ENCODE peak calls at places on chromosomes 11 and 22, in eight cellular contexts. N is LoVo, A is B cell, W is endothelial cell, D is kidney epithelial cell, K is lower lobe of right lung, J is Peyer's patch, Q is AG10803. U is an unnamed sample.

GRCh38 chr11:57358543-57358961 is 20.4 kb downstream of the P2RX3 start:
- DNase-seq in N (no peak), A (no peak), W (no peak), D (no peak), K (no peak), J (no peak), Q (no peak), U (no peak)

GRCh38 chr11:62573006-62573591 is 592 bp downstream of the EEF1G start:
- DNase-seq in N (no peak), A (peak), W (peak), D (no peak), K (no peak), J (no peak), Q (no peak), U (no peak)

GRCh38 chr11:43969543-43969942 is 27.1 kb downstream of the C11orf96 start:
- DNase-seq in N (no peak), A (no peak), W (no peak), D (no peak), K (no peak), J (no peak), Q (no peak), U (no peak)

GRCh38 chr11:8105666-8106065 is 24.7 kb downstream of the TUB start:
- DNase-seq in N (no peak), A (no peak), W (no peak), D (no peak), K (no peak), J (no peak), Q (no peak), U (no peak)

GRCh38 chr11:72190581-72191205 is 1.2 kb upstream of the FOLR1 start:
- DNase-seq in N (no peak), A (no peak), W (no peak), D (no peak), K (no peak), J (no peak), Q (no peak), U (no peak)

GRCh38 chr11:120001161-120002135 is 136.5 kb downstream of the TRIM29 start:
- DNase-seq in N (no peak), A (no peak), W (peak), D (no peak), K (no peak), J (no peak), Q (no peak), U (no peak)

GRCh38 chr22:20749453-20749852 is 24.5 kb upstream of the SERPIND1 start:
- DNase-seq in N (no peak), A (no peak), W (no peak), D (no peak), K (peak), J (no peak), Q (no peak), U (no peak)

GRCh38 chr11:93622043-93622442 is 39.4 kb upstream of the CEP295 start:
- DNase-seq in N (no peak), A (no peak), W (no peak), D (no peak), K (no peak), J (no peak), Q (peak), U (no peak)

GRCh38 chr11:41714101-41714500 is 254.6 kb upstream of the LRRC4C start:
- DNase-seq in N (no peak), A (no peak), W (no peak), D (peak), K (no peak), J (no peak), Q (peak), U (no peak)

GRCh38 chr22:47127441-47127871 is 365.0 kb downstream of the TBC1D22A start:
- DNase-seq in N (no peak), A (no peak), W (no peak), D (no peak), K (peak), J (no peak), Q (no peak), U (no peak)

GRCh38 chr22:21730535-21731308 is 4.9 kb downstream of the YPEL1 start:
- DNase-seq in N (no peak), A (no peak), W (no peak), D (no peak), K (no peak), J (no peak), Q (no peak), U (no peak)

GRCh38 chr11:22467741-22468140 is 129.6 kb downstream of the SLC17A6 start:
- DNase-seq in N (no peak), A (no peak), W (no peak), D (no peak), K (no peak), J (no peak), Q (no peak), U (no peak)

GRCh38 chr22:49013707-49014106 is 814.0 kb downstream of the BRD1 start:
- DNase-seq in N (no peak), A (no peak), W (no peak), D (no peak), K (no peak), J (no peak), Q (no peak), U (no peak)

GRCh38 chr11:58900479-58901420 is 38.5 kb upstream of the GLYATL1 start:
- DNase-seq in N (peak), A (peak), W (peak), D (no peak), K (peak), J (peak), Q (peak), U (peak)

GRCh38 chr11:105046898-105047579 is 1.9 kb upstream of the CARD16 start:
- DNase-seq in N (peak), A (no peak), W (no peak), D (peak), K (no peak), J (no peak), Q (peak), U (no peak)

GRCh38 chr22:46052801-46053562 is 76.0 kb upstream of the WNT7B start:
- DNase-seq in N (peak), A (no peak), W (no peak), D (no peak), K (peak), J (peak), Q (peak), U (no peak)

GRCh38 chr11:75429902-75430691 is 2.9 kb downstream of the KLHL35 start:
- DNase-seq in N (peak), A (peak), W (peak), D (peak), K (peak), J (no peak), Q (peak), U (no peak)

GRCh38 chr11:34151166-34151565 is 45.7 kb downstream of the NAT10 start:
- DNase-seq in N (no peak), A (no peak), W (no peak), D (no peak), K (peak), J (no peak), Q (no peak), U (no peak)

GRCh38 chr22:50444663-50445062 is 30.2 kb downstream of the SBF1 start:
- DNase-seq in N (no peak), A (no peak), W (no peak), D (peak), K (peak), J (no peak), Q (peak), U (no peak)

GRCh38 chr22:36571991-36572390 is 43.0 kb upstream of the EIF3D start:
- DNase-seq in N (no peak), A (no peak), W (no peak), D (no peak), K (no peak), J (no peak), Q (no peak), U (no peak)

GRCh38 chr11:63518548-63518947 is 12.7 kb downstream of the LGALS12 start:
- DNase-seq in N (no peak), A (no peak), W (no peak), D (no peak), K (no peak), J (no peak), Q (peak), U (no peak)

U was measured in keratinocyte.